ENCODE peak calls at places on chromosome 4, in six cellular contexts. One of them, this sample, is unnamed.

GRCh38 chr4:183987529-183987946 is 82.4 kb downstream of the STOX2 start:
- DNase-seq in NCI-H1105 treated with DMSO at 0.1 percent for 48 hours: peak; percentile 32
- DNase-seq in HuH-7: peak; percentile 10
- DNase-seq in hypothalamus: peak; percentile 51
- DNase-seq in heart right ventricle: peak; percentile 78
- DNase-seq in activated CD8-positive, alpha-beta memory T cell treated with anti-CD3 and anti-CD28 coated beads, Interleukin-2, amount 10 ng/mL, durations not matched to agents 7 days and 5 days: no peak
- DNase-seq in this sample: no peak

GRCh38 chr4:6092131-6092530 is 73.9 kb upstream of the C4orf50 start:
- DNase-seq in NCI-H1105 treated with DMSO at 0.1 percent for 48 hours: no peak
- DNase-seq in HuH-7: no peak
- DNase-seq in hypothalamus: no peak
- DNase-seq in heart right ventricle: no peak
- DNase-seq in activated CD8-positive, alpha-beta memory T cell treated with anti-CD3 and anti-CD28 coated beads, Interleukin-2, amount 10 ng/mL, durations not matched to agents 7 days and 5 days: peak; percentile 55
- DNase-seq in this sample: peak; percentile 36

GRCh38 chr4:7103599-7104365 is 35.9 kb upstream of the GRPEL1 start:
- DNase-seq in NCI-H1105 treated with DMSO at 0.1 percent for 48 hours: peak; percentile 33
- DNase-seq in HuH-7: peak; percentile 85
- DNase-seq in hypothalamus: peak; percentile 60
- DNase-seq in heart right ventricle: peak; percentile 83
- DNase-seq in activated CD8-positive, alpha-beta memory T cell treated with anti-CD3 and anti-CD28 coated beads, Interleukin-2, amount 10 ng/mL, durations not matched to agents 7 days and 5 days: no peak
- DNase-seq in this sample: no peak

GRCh38 chr4:137967480-137968190 is 274.5 kb downstream of the SLC7A11 start:
- DNase-seq in NCI-H1105 treated with DMSO at 0.1 percent for 48 hours: no peak
- DNase-seq in HuH-7: no peak
- DNase-seq in hypothalamus: no peak
- DNase-seq in heart right ventricle: no peak
- DNase-seq in activated CD8-positive, alpha-beta memory T cell treated with anti-CD3 and anti-CD28 coated beads, Interleukin-2, amount 10 ng/mL, durations not matched to agents 7 days and 5 days: no peak
- DNase-seq in this sample: no peak

GRCh38 chr4:169207436-169208089 is 63.2 kb downstream of the SH3RF1 start:
- DNase-seq in NCI-H1105 treated with DMSO at 0.1 percent for 48 hours: no peak
- DNase-seq in HuH-7: no peak
- DNase-seq in hypothalamus: no peak
- DNase-seq in heart right ventricle: no peak
- DNase-seq in activated CD8-positive, alpha-beta memory T cell treated with anti-CD3 and anti-CD28 coated beads, Interleukin-2, amount 10 ng/mL, durations not matched to agents 7 days and 5 days: no peak
- DNase-seq in this sample: no peak

GRCh38 chr4:104860227-104861123 is 286.2 kb upstream of the TET2 start:
- DNase-seq in NCI-H1105 treated with DMSO at 0.1 percent for 48 hours: peak; percentile 64
- DNase-seq in HuH-7: peak; percentile 38
- DNase-seq in hypothalamus: no peak
- DNase-seq in heart right ventricle: no peak
- DNase-seq in activated CD8-positive, alpha-beta memory T cell treated with anti-CD3 and anti-CD28 coated beads, Interleukin-2, amount 10 ng/mL, durations not matched to agents 7 days and 5 days: peak; percentile 67
- DNase-seq in this sample: peak; percentile 47

GRCh38 chr4:111208970-111209369 is 586.1 kb upstream of the PITX2 start:
- DNase-seq in NCI-H1105 treated with DMSO at 0.1 percent for 48 hours: no peak
- DNase-seq in HuH-7: no peak
- DNase-seq in hypothalamus: no peak
- DNase-seq in heart right ventricle: no peak
- DNase-seq in activated CD8-positive, alpha-beta memory T cell treated with anti-CD3 and anti-CD28 coated beads, Interleukin-2, amount 10 ng/mL, durations not matched to agents 7 days and 5 days: no peak
- DNase-seq in this sample: no peak

GRCh38 chr4:103450693-103451092 is 252.6 kb upstream of the CENPE start:
- DNase-seq in NCI-H1105 treated with DMSO at 0.1 percent for 48 hours: no peak
- DNase-seq in HuH-7: no peak
- DNase-seq in hypothalamus: no peak
- DNase-seq in heart right ventricle: no peak
- DNase-seq in activated CD8-positive, alpha-beta memory T cell treated with anti-CD3 and anti-CD28 coated beads, Interleukin-2, amount 10 ng/mL, durations not matched to agents 7 days and 5 days: no peak
- DNase-seq in this sample: no peak